ENCODE peak calls at places on chromosomes 5 and 9, in five cellular contexts. Z is vagina, Y is body of pancreas, F is spleen, J is right lobe of liver. S is an unnamed sample.

GRCh38 chr9:124219290-124219605 is 38.5 kb upstream of the NEK6 start:
- DNase-seq in Z (no peak), J (peak), Y (no peak), F (peak), S (no peak)

GRCh38 chr5:175520321-175520720 is 42.0 kb downstream of the SFXN1 start:
- DNase-seq in F (no peak), Z (no peak), Y (no peak), J (no peak), S (no peak)

GRCh38 chr5:10507575-10508024 is 56.3 kb upstream of the ANKRD33B start:
- DNase-seq in Z (no peak), J (no peak), F (no peak), Y (no peak), S (peak)

GRCh38 chr9:68692519-68692918 is 12.5 kb upstream of the PIP5K1B start:
- DNase-seq in F (no peak), Z (no peak), Y (no peak), J (no peak), S (no peak)

GRCh38 chr9:87732756-87733155 is 6.8 kb downstream of the CTSL start:
- DNase-seq in Y (no peak), Z (no peak), F (no peak), J (no peak), S (no peak)

GRCh38 chr5:161078793-161079192 is 226.8 kb upstream of the ATP10B start:
- DNase-seq in Y (no peak), J (no peak), F (no peak), Z (no peak), S (no peak)

GRCh38 chr5:1162729-1163128 is 38.7 kb upstream of the SLC6A19 start:
- DNase-seq in Z (no peak), Y (no peak), J (no peak), F (no peak), S (no peak)

GRCh38 chr9:125462766-125463384 is 201.2 kb downstream of the GAPVD1 start:
- DNase-seq in Z (no peak), Y (no peak), F (no peak), J (no peak), S (peak)

GRCh38 chr9:78605029-78605930 is 308.4 kb downstream of the PSAT1 start:
- DNase-seq in Y (no peak), J (no peak), F (no peak), Z (no peak), S (no peak)

GRCh38 chr9:16516887-16517286 is 353.6 kb downstream of the BNC2 start:
- DNase-seq in F (no peak), Z (no peak), Y (no peak), J (no peak), S (no peak)

GRCh38 chr5:864492-865167 is 13.8 kb upstream of the ZDHHC11 start:
- DNase-seq in Y (no peak), Z (no peak), J (no peak), F (no peak), S (no peak)

GRCh38 chr5:174310243-174310642 is 264.7 kb downstream of the NSG2 start:
- DNase-seq in F (no peak), Z (peak), J (no peak), Y (no peak), S (no peak)

GRCh38 chr5:134979416-134979815 is 11.7 kb downstream of the CATSPER3 start:
- DNase-seq in Z (no peak), J (no peak), F (no peak), Y (no peak), S (no peak)

GRCh38 chr9:130417602-130418001 is 27.2 kb upstream of the ASS1 start:
- DNase-seq in Y (no peak), Z (no peak), F (no peak), J (no peak), S (no peak)

GRCh38 chr9:104361207-104361606 is 142.9 kb upstream of the OR13F1 start:
- DNase-seq in J (no peak), F (no peak), Y (no peak), Z (no peak), S (no peak)

GRCh38 chr5:96663608-96664007 is 1.4 kb downstream of the CAST start:
- DNase-seq in J (no peak), Z (no peak), Y (no peak), F (no peak), S (peak)

GRCh38 chr5:96661101-96661840 is 905 bp upstream of the CAST start:
- DNase-seq in F (peak), Z (no peak), Y (peak), J (no peak), S (peak)

GRCh38 chr5:96661841-96662724 is at the start of gene CAST:
- DNase-seq in Y (peak), F (peak), Z (peak), J (peak), S (peak)

GRCh38 chr5:96664669-96665068 is 2.5 kb downstream of the CAST start:
- DNase-seq in J (no peak), F (no peak), Z (no peak), Y (no peak), S (no peak)

DNA sequence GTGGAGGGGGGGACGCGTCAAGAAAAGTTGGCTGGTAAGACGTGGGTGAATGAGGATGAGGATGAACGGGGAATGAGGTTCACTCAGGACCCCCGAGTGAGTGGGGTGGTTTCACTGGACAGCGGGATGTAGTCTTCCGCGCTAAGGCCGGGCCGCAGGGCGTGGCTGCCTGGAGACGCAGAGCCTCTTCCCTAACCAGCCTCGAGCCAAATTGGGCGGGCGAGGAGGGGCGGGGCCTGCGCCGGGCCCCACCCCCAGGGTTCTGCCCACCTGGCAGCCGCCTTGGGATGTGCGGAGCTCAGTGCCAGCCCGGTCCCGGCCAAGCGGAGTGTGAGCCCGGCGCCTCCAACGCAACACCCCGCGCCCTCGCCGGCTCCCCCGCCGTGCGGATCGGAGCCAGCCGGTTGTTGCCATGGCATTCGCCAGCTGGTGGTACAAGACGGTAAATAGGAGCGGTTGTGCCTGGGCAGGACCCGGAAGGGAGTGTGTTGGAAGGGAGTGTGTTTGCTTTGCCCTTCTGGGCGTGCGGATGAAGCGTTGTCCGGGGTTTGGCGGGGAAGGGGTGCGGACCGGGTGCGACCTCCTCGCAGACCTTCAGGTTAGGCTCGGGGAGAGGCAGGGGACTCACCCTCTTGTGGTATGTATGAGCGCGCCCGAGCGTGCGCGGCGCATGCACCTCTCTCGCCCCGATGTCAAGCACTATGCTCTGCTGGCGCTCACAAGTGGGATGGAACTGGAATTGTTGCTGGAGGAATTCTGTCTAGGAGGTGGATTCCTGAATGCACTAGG is 743 bp downstream of the CAST start:
- DNase-seq in J (peak), Y (peak), F (peak), Z (peak), S (peak)
- TF ChIP-seq POLR2A in J (peak), Y (peak), F (peak), Z (no peak), S (peak)

DNA sequence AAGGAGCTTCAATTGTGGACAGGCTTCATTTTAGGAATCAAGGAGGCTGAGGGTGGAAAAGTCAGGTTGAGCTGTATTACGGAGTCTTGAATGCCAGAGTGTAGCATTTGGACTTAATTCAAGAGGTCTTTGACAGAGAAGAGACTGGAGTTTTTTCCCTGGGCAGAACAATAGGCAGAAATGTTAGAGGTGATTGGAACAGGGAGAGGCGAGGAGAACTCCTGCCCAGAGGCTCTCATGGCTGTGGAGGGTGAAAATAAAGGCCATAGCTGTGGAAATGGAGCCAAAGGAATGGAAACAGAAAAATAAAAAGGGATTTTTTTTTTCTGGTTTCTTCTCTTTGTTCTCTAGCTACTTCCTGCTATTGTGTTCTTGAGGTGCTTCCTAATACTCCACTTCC is 3.7 kb upstream of the IFNB1 start:
- DNase-seq in J (no peak), F (no peak), Z (no peak), Y (no peak), S (no peak)
- H3K4me3 ChIP-seq in J (no peak), F (no peak), Z (no peak), Y (no peak), S (no peak)

DNA sequence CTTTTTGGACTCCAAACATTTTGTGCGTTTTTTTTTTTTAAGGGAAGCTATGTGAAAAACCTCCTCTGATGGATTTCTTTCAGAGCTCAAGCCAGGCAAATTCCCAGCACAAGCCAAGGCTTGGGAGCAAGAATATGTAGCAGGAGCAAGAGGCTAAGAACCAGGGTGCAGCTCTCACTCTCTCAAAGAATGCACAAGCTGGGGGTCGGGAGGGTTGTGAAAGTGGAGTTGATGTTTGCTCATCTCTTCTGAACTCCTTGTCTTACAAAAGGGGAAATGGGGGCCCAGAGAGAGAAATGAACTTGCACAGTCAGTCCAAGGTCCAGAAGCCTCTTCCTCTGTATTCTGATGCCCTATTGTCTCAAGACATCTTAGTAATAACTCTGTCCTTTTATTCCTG is 7.7 kb upstream of the TRAF1 start:
- DNase-seq in J (no peak), Y (no peak), F (no peak), Z (peak), S (peak)
- H3K27ac ChIP-seq in J (no peak), Y (no peak), F (peak), Z (peak), S (peak)

DNA sequence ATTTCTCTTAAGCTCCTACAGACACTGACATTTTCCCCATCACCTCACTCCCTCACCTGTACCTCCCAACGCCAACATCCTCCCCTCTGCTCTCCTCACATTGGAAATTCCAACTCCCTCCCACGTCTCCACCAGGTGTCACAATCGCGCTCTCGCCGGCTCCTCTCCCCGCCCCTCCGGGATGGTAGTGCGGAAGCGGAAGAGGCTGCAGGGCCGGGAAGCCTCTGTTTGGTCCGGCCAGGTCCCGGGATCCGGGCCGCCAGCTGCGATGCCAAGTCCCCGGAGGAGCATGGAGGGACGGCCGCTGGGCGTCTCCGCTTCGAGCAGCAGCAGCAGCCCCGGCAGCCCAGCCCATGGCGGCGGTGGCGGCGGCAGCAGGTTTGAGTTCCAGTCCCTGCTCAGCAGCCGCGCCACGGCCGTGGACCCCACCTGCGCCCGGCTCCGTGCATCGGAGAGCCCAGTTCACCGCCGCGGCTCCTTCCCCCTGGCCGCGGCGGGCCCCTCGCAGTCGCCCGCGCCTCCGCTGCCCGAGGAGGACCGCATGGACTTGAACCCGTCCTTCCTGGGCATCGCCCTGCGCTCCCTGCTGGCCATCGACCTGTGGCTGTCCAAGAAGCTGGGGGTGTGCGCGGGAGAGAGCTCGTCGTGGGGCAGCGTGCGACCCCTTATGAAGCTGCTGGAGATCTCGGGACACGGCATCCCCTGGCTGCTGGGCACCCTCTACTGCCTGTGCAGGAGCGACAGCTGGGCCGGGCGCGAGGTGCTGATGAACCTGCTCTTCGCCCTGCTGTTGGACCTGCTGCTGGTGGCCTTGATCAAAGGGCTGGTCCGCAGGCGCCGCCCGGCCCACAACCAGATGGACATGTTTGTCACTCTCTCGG is at the start of gene PLPP6:
- DNase-seq in J (peak), Z (peak), Y (peak), F (peak), S (peak)
- TF ChIP-seq POLR2A in J (peak), Z (no peak), Y (peak), F (no peak), S (peak)

GRCh38 chr9:96394832-96395496 is 11.5 kb upstream of the SLC35D2 start:
- DNase-seq in J (no peak), F (no peak), Y (no peak), Z (no peak), S (no peak)
- H3K4me3 ChIP-seq in J (no peak), F (no peak), Y (no peak), Z (no peak), S (no peak)

S was measured in adrenal gland.